ENCODE peak calls at places on chromosome 1, in ten cellular contexts. J is CD8-positive, alpha-beta memory T cell; E is heart left ventricle; H is uterus; N is heart right ventricle; D is colonic mucosa; R is left lung; U is ovary; Z is adrenal gland; Q is pancreas. G is an unnamed sample. For H3K36me3, the result is how much of the 10 kb centered on the place peaks cover.

GRCh38 chr1:180241716-180242544 is 11.9 kb downstream of the LHX4 start:
- DNase-seq in E (no peak), Q (no peak), H (no peak), U (no peak), N (no peak), J (no peak), R (no peak), D (no peak), Z (no peak), G (no peak)

GRCh38 chr1:206924549-206925115 is 2.9 kb upstream of the FCMR start:
- DNase-seq in N (no peak), H (no peak), E (no peak), J (no peak), U (no peak), Q (no peak), Z (no peak), R (no peak), D (no peak), G (no peak)

GRCh38 chr1:43999455-43999854 is 8.1 kb downstream of the CCDC24 start:
- DNase-seq in N (no peak), R (no peak), Q (no peak), E (no peak), H (no peak), J (no peak), D (no peak), Z (no peak), U (no peak), G (no peak)

GRCh38 chr1:119978018-119978505 is 81.7 kb upstream of the ADAM30 start:
- DNase-seq in U (no peak), R (no peak), J (no peak), Q (no peak), N (no peak), H (no peak), Z (no peak), D (no peak), E (no peak), G (no peak)

GRCh38 chr1:180720753-180721152 is 88.9 kb downstream of the XPR1 start:
- DNase-seq in N (no peak), E (no peak), Q (no peak), R (no peak), D (no peak), H (no peak), Z (no peak), J (no peak), U (no peak), G (no peak)

GRCh38 chr1:182595641-182596240 is 6.7 kb upstream of the RNASEL start:
- DNase-seq in U (peak), N (peak), D (peak), E (peak), H (peak), J (peak), Z (peak), R (no peak), Q (peak), G (no peak)

GRCh38 chr1:18945401-18945849 is 11.1 kb downstream of the IFFO2 start:
- DNase-seq in U (no peak), D (peak), N (peak), Q (peak), E (no peak), R (no peak), J (no peak), Z (peak), H (peak), G (peak)

GRCh38 chr1:43931711-43932660 is 1.6 kb upstream of the ARTN start:
- DNase-seq in H (no peak), U (no peak), Q (no peak), E (peak), D (no peak), R (no peak), N (no peak), Z (no peak), J (no peak), G (no peak)

GRCh38 chr1:115338457-115338820 is 390 bp upstream of the NGF start:
- DNase-seq in U (no peak), Z (no peak), D (no peak), E (no peak), J (no peak), Q (peak), H (no peak), R (peak), N (no peak), G (no peak)

GRCh38 chr1:64962447-64962846 is 3.9 kb downstream of the JAK1 start:
- DNase-seq in R (no peak), D (no peak), U (no peak), Z (no peak), J (no peak), N (no peak), E (no peak), Q (no peak), H (no peak), G (peak)

GRCh38 chr1:30904191-30904961 is 4.2 kb downstream of the SDC3 start:
- DNase-seq in H (peak), J (no peak), U (no peak), R (peak), Z (peak), D (no peak), E (no peak), Q (no peak), N (no peak), G (no peak)

GRCh38 chr1:114339379-114339778 is 171.6 kb downstream of the TRIM33 start:
- DNase-seq in Q (no peak), Z (no peak), E (no peak), N (no peak), J (no peak), H (no peak), U (no peak), D (no peak), R (no peak), G (no peak)

GRCh38 chr1:36651176-36651910 is 168.6 kb upstream of the CSF3R start:
- DNase-seq in Z (no peak), J (no peak), U (no peak), R (no peak), H (no peak), N (no peak), E (no peak), D (no peak), Q (no peak), G (no peak)

GRCh38 chr1:85464497-85465098 is 361 bp downstream of the DDAH1 start:
- DNase-seq in R (peak), U (peak), D (peak), E (peak), H (peak), Z (peak), N (peak), Q (peak), J (no peak), G (no peak)

GRCh38 chr1:218933526-218933925 is 240.2 kb upstream of the LYPLAL1 start:
- DNase-seq in Z (no peak), N (no peak), J (no peak), H (no peak), D (no peak), R (no peak), U (no peak), Q (no peak), E (no peak), G (no peak)

GRCh38 chr1:92168657-92169056 is 49.1 kb upstream of the C1orf146 start:
- DNase-seq in Z (no peak), J (no peak), R (no peak), N (no peak), U (no peak), D (no peak), H (no peak), E (no peak), Q (no peak), G (no peak)

GRCh38 chr1:156550346-156550745 is 22.0 kb downstream of the IQGAP3 start:
- DNase-seq in E (no peak), U (no peak), Z (no peak), R (no peak), D (no peak), N (peak), Q (no peak), H (no peak), J (no peak), G (no peak)

GRCh38 chr1:156551066-156551643 is 21.2 kb downstream of the IQGAP3 start:
- DNase-seq in E (no peak), H (no peak), J (no peak), U (no peak), Q (no peak), Z (no peak), N (no peak), D (no peak), R (no peak), G (no peak)

GRCh38 chr1:156549831-156550230 is 22.5 kb downstream of the IQGAP3 start:
- DNase-seq in J (no peak), D (no peak), H (no peak), Z (no peak), E (no peak), U (no peak), N (no peak), Q (no peak), R (no peak), G (no peak)

GRCh38 chr1:156547982-156548381 is 24.4 kb downstream of the IQGAP3 start:
- DNase-seq in R (no peak), Q (peak), E (no peak), N (no peak), J (no peak), U (no peak), H (no peak), D (no peak), Z (no peak), G (no peak)

GRCh38 chr1:156549390-156549789 is 23.0 kb downstream of the IQGAP3 start:
- DNase-seq in Q (no peak), Z (no peak), H (no peak), U (no peak), E (no peak), D (no peak), J (no peak), N (no peak), R (no peak), G (no peak)
- H3K36me3 ChIP-seq in Q (under half), Z (under half), H (under half), U (under half), E (under half), D (under half), J (under half), N (under half), R (under half), G (under half)

GRCh38 chr1:12285496-12286143 is 55.8 kb downstream of the VPS13D start:
- DNase-seq in D (no peak), J (no peak), H (no peak), N (no peak), U (no peak), E (no peak), Q (no peak), Z (no peak), R (no peak), G (no peak)

GRCh38 chr1:12278998-12279397 is 49.2 kb downstream of the VPS13D start:
- DNase-seq in E (no peak), J (no peak), Z (no peak), R (no peak), D (no peak), U (no peak), Q (no peak), H (no peak), N (no peak), G (no peak)

GRCh38 chr1:12284486-12284885 is 54.7 kb downstream of the VPS13D start:
- DNase-seq in R (no peak), J (no peak), H (no peak), D (no peak), Q (no peak), U (no peak), E (no peak), Z (no peak), N (no peak), G (no peak)

GRCh38 chr1:12279728-12280469 is 50.1 kb downstream of the VPS13D start:
- DNase-seq in E (no peak), Z (no peak), H (no peak), D (no peak), Q (no peak), R (no peak), J (no peak), U (no peak), N (no peak), G (no peak)

GRCh38 chr1:12282142-12282541 is 52.3 kb downstream of the VPS13D start:
- DNase-seq in N (no peak), Z (no peak), Q (no peak), E (no peak), J (no peak), D (no peak), U (no peak), H (no peak), R (no peak), G (no peak)
- H3K36me3 ChIP-seq in N (half or more), Z (under half), Q (under half), E (half or more), J (under half), D (under half), U (under half), H (under half), R (half or more), G (under half)

GRCh38 chr1:226274138-226274537 is 34.8 kb downstream of the LIN9 start:
- DNase-seq in Z (no peak), U (no peak), N (no peak), D (no peak), Q (no peak), R (no peak), H (no peak), J (no peak), E (no peak), G (no peak)

GRCh38 chr1:226277897-226278296 is 31.1 kb downstream of the LIN9 start:
- DNase-seq in H (no peak), N (no peak), E (no peak), Q (no peak), D (no peak), U (no peak), J (no peak), Z (no peak), R (no peak), G (no peak)

GRCh38 chr1:226279498-226279897 is 29.5 kb downstream of the LIN9 start:
- DNase-seq in E (no peak), Z (no peak), R (no peak), D (no peak), H (no peak), U (no peak), J (no peak), Q (no peak), N (no peak), G (no peak)

GRCh38 chr1:226276987-226277386 is 32.0 kb downstream of the LIN9 start:
- DNase-seq in H (no peak), D (no peak), J (no peak), Q (no peak), Z (no peak), R (no peak), E (no peak), N (no peak), U (no peak), G (no peak)

GRCh38 chr1:226276077-226276682 is 32.8 kb downstream of the LIN9 start:
- DNase-seq in E (no peak), R (no peak), H (no peak), N (no peak), Q (no peak), J (no peak), U (no peak), D (no peak), Z (no peak), G (no peak)
- H3K36me3 ChIP-seq in E (under half), R (under half), H (under half), N (under half), Q (under half), J (under half), U (under half), D (under half), Z (under half), G (under half)

GRCh38 chr1:204401747-204402146 is 9.9 kb downstream of the PPP1R15B start:
- DNase-seq in J (no peak), R (no peak), Z (no peak), N (no peak), H (no peak), D (no peak), Q (no peak), E (no peak), U (no peak), G (no peak)

GRCh38 chr1:204404629-204405028 is 7.0 kb downstream of the PPP1R15B start:
- DNase-seq in N (no peak), J (no peak), E (no peak), U (no peak), Q (no peak), Z (no peak), H (no peak), D (no peak), R (no peak), G (no peak)

GRCh38 chr1:204400893-204401510 is 10.6 kb downstream of the PPP1R15B start:
- DNase-seq in U (no peak), J (no peak), E (no peak), R (no peak), Q (no peak), Z (no peak), N (no peak), H (no peak), D (peak), G (no peak)

GRCh38 chr1:204405988-204406387 is 5.6 kb downstream of the PPP1R15B start:
- DNase-seq in E (no peak), Q (no peak), H (no peak), J (no peak), Z (no peak), R (no peak), U (no peak), D (peak), N (no peak), G (no peak)

GRCh38 chr1:204402391-204402790 is 9.2 kb downstream of the PPP1R15B start:
- DNase-seq in Z (no peak), D (peak), H (no peak), U (no peak), Q (no peak), N (no peak), J (no peak), E (no peak), R (no peak), G (no peak)
- H3K36me3 ChIP-seq in Z (under half), D (under half), H (under half), U (under half), Q (under half), N (half or more), J (under half), E (half or more), R (half or more), G (half or more)

DNA sequence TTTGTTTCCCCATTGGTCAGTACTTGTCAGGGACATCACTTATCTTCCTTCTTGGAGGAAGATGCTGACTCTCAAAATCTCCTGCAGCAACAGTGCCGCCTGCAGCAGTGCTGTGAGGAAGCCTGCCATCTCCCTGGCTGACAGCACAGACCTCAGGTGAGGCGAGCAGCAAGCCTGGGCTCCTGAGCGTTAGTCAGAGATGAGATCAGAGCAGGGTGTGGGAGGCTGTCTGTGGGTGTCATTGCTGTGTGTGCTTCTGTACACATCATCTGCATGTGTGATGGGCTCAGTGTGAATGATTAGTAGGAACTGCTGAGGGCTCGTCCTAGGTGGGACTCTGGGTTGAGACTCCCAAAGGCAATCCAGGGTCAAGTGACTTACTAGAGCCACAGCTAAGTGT is 6.1 kb downstream of the STRIP1 start:
- DNase-seq in J (no peak), Z (no peak), R (no peak), H (no peak), E (no peak), N (no peak), U (no peak), D (no peak), Q (no peak), G (no peak)
- H3K36me3 ChIP-seq in J (half or more), Z (under half), R (half or more), H (under half), E (half or more), N (half or more), U (under half), D (under half), Q (under half), G (half or more)